ENCODE peak calls at places on chromosomes 1 and 21, in four cellular contexts. One of them, this sample, is unnamed.

GRCh38 chr1:46487818-46488218 is 1.8 kb upstream of the DMBX1 start:
- DNase-seq in brain microvascular endothelial cell: no peak
- DNase-seq in Peyer's patch: no peak
- DNase-seq in cardiac muscle cell: peak; percentile 42
- DNase-seq in this sample: no peak

GRCh38 chr1:19268445-19268844 is 16.8 kb downstream of the MRTO4 start:
- DNase-seq in cardiac muscle cell: no peak
- DNase-seq in brain microvascular endothelial cell: no peak
- DNase-seq in Peyer's patch: no peak
- DNase-seq in this sample: no peak

GRCh38 chr1:204634260-204634910 is 51.2 kb downstream of the LRRN2 start:
- DNase-seq in cardiac muscle cell: no peak
- DNase-seq in brain microvascular endothelial cell: no peak
- DNase-seq in Peyer's patch: no peak
- DNase-seq in this sample: no peak

GRCh38 chr1:1073743-1074587 is at the start of gene RNF223:
- DNase-seq in cardiac muscle cell: no peak
- DNase-seq in Peyer's patch: no peak
- DNase-seq in brain microvascular endothelial cell: no peak
- DNase-seq in this sample: no peak

GRCh38 chr1:155127105-155127671 is 488 bp upstream of the EFNA1 start:
- DNase-seq in brain microvascular endothelial cell: peak; percentile 41
- DNase-seq in cardiac muscle cell: peak; percentile 50
- DNase-seq in Peyer's patch: no peak
- DNase-seq in this sample: no peak

GRCh38 chr1:226524547-226524946 is 24.0 kb upstream of the STUM start:
- DNase-seq in brain microvascular endothelial cell: no peak
- DNase-seq in Peyer's patch: no peak
- DNase-seq in cardiac muscle cell: no peak
- DNase-seq in this sample: no peak

GRCh38 chr1:41891403-41891896 is 27.3 kb downstream of the HIVEP3 start:
- DNase-seq in cardiac muscle cell: no peak
- DNase-seq in Peyer's patch: peak; percentile 61
- DNase-seq in brain microvascular endothelial cell: no peak
- DNase-seq in this sample: no peak

GRCh38 chr1:154443274-154444013 is 38.3 kb downstream of the IL6R start:
- DNase-seq in cardiac muscle cell: no peak
- DNase-seq in Peyer's patch: no peak
- DNase-seq in brain microvascular endothelial cell: no peak
- DNase-seq in this sample: no peak

GRCh38 chr1:100891380-100891779 is 3.3 kb downstream of the EXTL2 start:
- DNase-seq in cardiac muscle cell: no peak
- DNase-seq in brain microvascular endothelial cell: no peak
- DNase-seq in Peyer's patch: no peak
- DNase-seq in this sample: no peak

GRCh38 chr1:151343587-151343986 is 3.5 kb downstream of the RFX5 start:
- DNase-seq in brain microvascular endothelial cell: no peak
- DNase-seq in Peyer's patch: no peak
- DNase-seq in cardiac muscle cell: no peak
- DNase-seq in this sample: peak; percentile 24

GRCh38 chr21:41636636-41637625 is 129.0 kb upstream of the TMPRSS2 start:
- DNase-seq in brain microvascular endothelial cell: no peak
- DNase-seq in Peyer's patch: no peak
- DNase-seq in cardiac muscle cell: no peak
- DNase-seq in this sample: no peak

GRCh38 chr1:222390181-222390580 is 157.7 kb downstream of the HHIPL2 start:
- DNase-seq in Peyer's patch: no peak
- DNase-seq in brain microvascular endothelial cell: peak; percentile 5
- DNase-seq in cardiac muscle cell: no peak
- DNase-seq in this sample: no peak

GRCh38 chr1:112320035-112320429 is 76.0 kb upstream of the CTTNBP2NL start:
- DNase-seq in Peyer's patch: no peak
- DNase-seq in cardiac muscle cell: no peak
- DNase-seq in brain microvascular endothelial cell: no peak
- DNase-seq in this sample: no peak

GRCh38 chr1:4024811-4025210 is 124.7 kb upstream of the C1orf174 start:
- DNase-seq in cardiac muscle cell: no peak
- DNase-seq in Peyer's patch: no peak
- DNase-seq in brain microvascular endothelial cell: no peak
- DNase-seq in this sample: no peak

GRCh38 chr1:108190686-108191416 is 9.3 kb downstream of the SLC25A24 start:
- DNase-seq in Peyer's patch: peak; percentile 20
- DNase-seq in brain microvascular endothelial cell: no peak
- DNase-seq in cardiac muscle cell: no peak
- DNase-seq in this sample: no peak

GRCh38 chr1:158180741-158181576 is at the start of gene CD1D:
- DNase-seq in cardiac muscle cell: peak; percentile 86
- DNase-seq in brain microvascular endothelial cell: no peak
- DNase-seq in Peyer's patch: peak; percentile 58
- DNase-seq in this sample: peak; percentile 54

GRCh38 chr1:63630238-63630637 is 37.0 kb downstream of the PGM1 start:
- DNase-seq in cardiac muscle cell: no peak
- DNase-seq in Peyer's patch: no peak
- DNase-seq in brain microvascular endothelial cell: no peak
- DNase-seq in this sample: no peak

GRCh38 chr1:25111706-25112105 is 120.6 kb downstream of the SYF2 start:
- DNase-seq in brain microvascular endothelial cell: no peak
- DNase-seq in cardiac muscle cell: no peak
- DNase-seq in Peyer's patch: no peak
- DNase-seq in this sample: no peak

GRCh38 chr1:92342401-92342800 is 43.5 kb downstream of the RPAP2 start:
- DNase-seq in cardiac muscle cell: no peak
- DNase-seq in Peyer's patch: no peak
- DNase-seq in brain microvascular endothelial cell: no peak
- DNase-seq in this sample: no peak

GRCh38 chr1:166911624-166912023 is 35.6 kb upstream of the TADA1 start:
- DNase-seq in Peyer's patch: no peak
- DNase-seq in brain microvascular endothelial cell: no peak
- DNase-seq in cardiac muscle cell: no peak
- DNase-seq in this sample: no peak

GRCh38 chr1:89667691-89668090 is 34.8 kb downstream of the LRRC8C start:
- DNase-seq in cardiac muscle cell: no peak
- DNase-seq in brain microvascular endothelial cell: no peak
- DNase-seq in Peyer's patch: no peak
- DNase-seq in this sample: no peak

GRCh38 chr1:153509729-153510354 is 25.9 kb downstream of the S100A6 start:
- DNase-seq in brain microvascular endothelial cell: no peak
- DNase-seq in Peyer's patch: peak; percentile 59
- DNase-seq in cardiac muscle cell: peak; percentile 59
- DNase-seq in this sample: no peak

GRCh38 chr1:18100493-18101063 is 7.0 kb upstream of the IGSF21 start:
- DNase-seq in brain microvascular endothelial cell: peak; percentile 60
- DNase-seq in Peyer's patch: peak; percentile 64
- DNase-seq in cardiac muscle cell: peak; percentile 74
- DNase-seq in this sample: no peak

GRCh38 chr1:22763479-22764200 is 53.0 kb downstream of the EPHB2 start:
- DNase-seq in Peyer's patch: no peak
- DNase-seq in cardiac muscle cell: no peak
- DNase-seq in brain microvascular endothelial cell: no peak
- DNase-seq in this sample: no peak

GRCh38 chr1:67749844-67750689 is 65.1 kb downstream of the GADD45A start:
- DNase-seq in brain microvascular endothelial cell: peak; percentile 88
- DNase-seq in cardiac muscle cell: peak; percentile 51
- DNase-seq in Peyer's patch: no peak
- DNase-seq in this sample: no peak

GRCh38 chr1:20981903-20982695 is 194.6 kb downstream of the EIF4G3 start:
- DNase-seq in cardiac muscle cell: peak; percentile 15
- DNase-seq in Peyer's patch: no peak
- DNase-seq in brain microvascular endothelial cell: peak; percentile 10
- DNase-seq in this sample: no peak

GRCh38 chr21:39047046-39047445 is 136.2 kb downstream of the PSMG1 start:
- DNase-seq in cardiac muscle cell: no peak
- DNase-seq in Peyer's patch: no peak
- DNase-seq in brain microvascular endothelial cell: no peak
- DNase-seq in this sample: no peak

GRCh38 chr1:161439280-161440232 is 65.7 kb upstream of the FCGR2A start:
- DNase-seq in brain microvascular endothelial cell: peak; percentile 29
- DNase-seq in cardiac muscle cell: no peak
- DNase-seq in Peyer's patch: no peak
- DNase-seq in this sample: no peak

GRCh38 chr21:15826908-15827601 is 97.3 kb downstream of the USP25 start:
- DNase-seq in brain microvascular endothelial cell: no peak
- DNase-seq in Peyer's patch: no peak
- DNase-seq in cardiac muscle cell: no peak
- DNase-seq in this sample: no peak

GRCh38 chr21:15825699-15826098 is 95.9 kb downstream of the USP25 start:
- DNase-seq in Peyer's patch: no peak
- DNase-seq in cardiac muscle cell: no peak
- DNase-seq in brain microvascular endothelial cell: no peak
- DNase-seq in this sample: no peak

GRCh38 chr21:15823486-15824150 is 93.8 kb downstream of the USP25 start:
- DNase-seq in Peyer's patch: no peak
- DNase-seq in cardiac muscle cell: no peak
- DNase-seq in brain microvascular endothelial cell: no peak
- DNase-seq in this sample: no peak

GRCh38 chr21:15831497-15831896 is 101.7 kb downstream of the USP25 start:
- DNase-seq in Peyer's patch: no peak
- DNase-seq in brain microvascular endothelial cell: no peak
- DNase-seq in cardiac muscle cell: no peak
- DNase-seq in this sample: no peak

DNA sequence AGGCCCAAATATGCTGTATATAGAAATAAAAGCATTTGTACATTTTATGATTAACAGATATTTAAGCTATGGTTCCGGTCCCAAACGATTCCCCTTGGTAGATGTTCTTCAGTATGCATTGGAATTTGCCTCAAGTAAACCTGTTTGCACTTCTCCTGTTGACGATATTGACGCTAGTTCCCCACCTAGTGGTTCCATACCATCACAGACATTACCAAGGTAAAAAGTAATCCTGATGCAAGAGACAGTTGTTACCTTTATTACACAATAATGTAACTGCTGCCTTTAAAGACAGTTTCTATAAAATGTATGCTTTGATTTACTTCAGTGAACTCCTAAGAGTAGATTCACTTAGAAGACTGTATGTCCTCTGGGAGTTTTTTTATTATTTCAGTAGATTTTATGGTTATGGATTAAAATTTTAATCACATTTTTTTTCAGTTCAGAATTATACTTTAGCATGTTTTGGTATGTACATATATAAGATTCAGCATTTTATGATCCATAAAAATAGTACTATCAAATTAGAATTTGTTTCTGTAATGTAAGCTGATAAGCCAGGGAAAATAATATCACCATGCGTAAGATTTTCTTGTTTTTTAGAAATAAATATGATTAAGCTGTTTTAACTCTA is 96.5 kb downstream of the USP25 start:
- DNase-seq in brain microvascular endothelial cell: no peak
- DNase-seq in cardiac muscle cell: peak; percentile 55
- DNase-seq in Peyer's patch: no peak
- DNase-seq in this sample: no peak
- TF ChIP-seq CTCF in brain microvascular endothelial cell: peak; percentile 61
- TF ChIP-seq CTCF in cardiac muscle cell: peak; percentile 50
- TF ChIP-seq CTCF in Peyer's patch: peak; percentile 40
- TF ChIP-seq CTCF in this sample: peak; percentile 40

GRCh38 chr1:179707406-179707805 is 35.7 kb upstream of the FAM163A start:
- DNase-seq in cardiac muscle cell: no peak
- DNase-seq in brain microvascular endothelial cell: no peak
- DNase-seq in Peyer's patch: no peak
- DNase-seq in this sample: no peak

GRCh38 chr1:179709841-179710329 is 33.2 kb upstream of the FAM163A start:
- DNase-seq in Peyer's patch: no peak
- DNase-seq in cardiac muscle cell: no peak
- DNase-seq in brain microvascular endothelial cell: peak; percentile 80
- DNase-seq in this sample: no peak

GRCh38 chr1:179702923-179703322 is 40.2 kb upstream of the FAM163A start:
- DNase-seq in Peyer's patch: no peak
- DNase-seq in cardiac muscle cell: no peak
- DNase-seq in brain microvascular endothelial cell: no peak
- DNase-seq in this sample: no peak

GRCh38 chr1:179708434-179709195 is 34.5 kb upstream of the FAM163A start:
- DNase-seq in cardiac muscle cell: no peak
- DNase-seq in brain microvascular endothelial cell: no peak
- DNase-seq in Peyer's patch: no peak
- DNase-seq in this sample: no peak

DNA sequence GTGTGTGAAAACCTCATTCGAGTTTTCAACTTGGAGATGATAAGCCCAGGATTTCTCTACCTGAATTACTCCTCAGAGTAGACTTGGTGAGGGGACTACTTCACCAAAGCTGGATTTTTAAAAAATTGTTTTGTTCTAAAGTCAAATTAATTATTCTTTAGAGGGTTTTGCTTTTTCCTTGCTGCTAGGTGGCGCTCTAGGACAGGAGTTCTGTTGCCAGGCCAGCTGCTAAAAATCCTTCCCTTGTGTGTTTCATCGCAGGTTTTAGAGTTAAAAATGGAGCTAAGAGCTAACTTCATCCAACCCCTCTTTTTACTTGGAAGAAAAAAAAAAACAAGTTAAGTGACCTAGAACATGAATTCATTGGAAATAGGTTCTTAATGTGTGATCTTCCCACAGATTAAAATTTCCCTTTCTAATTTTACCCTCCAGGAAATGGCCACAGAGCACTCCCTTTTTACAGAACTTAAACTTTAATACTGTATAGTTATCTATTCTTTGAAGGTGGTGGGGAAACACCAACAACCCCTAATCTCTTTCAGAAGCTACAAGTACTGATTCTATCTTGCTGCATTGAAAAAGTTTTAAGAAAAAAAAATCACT is 36.7 kb upstream of the FAM163A start:
- DNase-seq in brain microvascular endothelial cell: peak; percentile 37
- DNase-seq in Peyer's patch: no peak
- DNase-seq in cardiac muscle cell: peak; percentile 60
- DNase-seq in this sample: no peak
- TF ChIP-seq CTCF in brain microvascular endothelial cell: peak; percentile 78
- TF ChIP-seq CTCF in Peyer's patch: peak; percentile 23
- TF ChIP-seq CTCF in cardiac muscle cell: peak; percentile 73
- TF ChIP-seq CTCF in this sample: peak; percentile 73

GRCh38 chr1:186326009-186326408 is 49.0 kb downstream of the TPR start:
- DNase-seq in Peyer's patch: no peak
- DNase-seq in brain microvascular endothelial cell: no peak
- DNase-seq in cardiac muscle cell: no peak
- DNase-seq in this sample: no peak

GRCh38 chr1:186327331-186327730 is 47.7 kb downstream of the TPR start:
- DNase-seq in Peyer's patch: no peak
- DNase-seq in brain microvascular endothelial cell: no peak
- DNase-seq in cardiac muscle cell: no peak
- DNase-seq in this sample: no peak

GRCh38 chr1:186325239-186325638 is 49.8 kb downstream of the TPR start:
- DNase-seq in cardiac muscle cell: no peak
- DNase-seq in Peyer's patch: no peak
- DNase-seq in brain microvascular endothelial cell: peak; percentile 8
- DNase-seq in this sample: no peak

GRCh38 chr1:186330758-186331157 is 44.3 kb downstream of the TPR start:
- DNase-seq in Peyer's patch: no peak
- DNase-seq in brain microvascular endothelial cell: peak; percentile 6
- DNase-seq in cardiac muscle cell: no peak
- DNase-seq in this sample: no peak
- TF ChIP-seq CTCF in Peyer's patch: no peak
- TF ChIP-seq CTCF in brain microvascular endothelial cell: peak; percentile 44
- TF ChIP-seq CTCF in cardiac muscle cell: peak; percentile 33
- TF ChIP-seq CTCF in this sample: peak; percentile 69

DNA sequence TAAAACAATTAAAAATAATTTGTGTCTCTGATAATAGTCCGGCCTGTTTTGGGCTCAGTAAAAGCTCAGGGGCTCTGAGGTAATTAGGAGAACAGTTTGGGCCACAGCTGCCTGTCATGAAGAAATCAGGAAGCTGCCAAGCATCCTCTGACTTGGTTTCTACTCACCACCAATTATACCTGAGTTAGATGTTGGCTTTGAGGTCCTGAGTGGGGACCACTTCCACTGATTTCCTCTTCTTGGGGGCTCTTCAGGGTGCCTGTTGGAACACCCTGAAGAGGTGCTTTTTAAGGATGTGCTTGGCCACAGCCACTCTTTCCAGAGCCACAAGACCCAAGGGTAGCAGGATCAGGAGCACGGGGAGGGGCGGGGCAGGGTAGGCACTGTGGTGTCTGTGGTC is 10.9 kb downstream of the SLC6A17 start:
- DNase-seq in Peyer's patch: no peak
- DNase-seq in cardiac muscle cell: no peak
- DNase-seq in brain microvascular endothelial cell: no peak
- DNase-seq in this sample: no peak
- TF ChIP-seq CTCF in Peyer's patch: no peak
- TF ChIP-seq CTCF in cardiac muscle cell: no peak
- TF ChIP-seq CTCF in brain microvascular endothelial cell: no peak
- TF ChIP-seq CTCF in this sample: no peak

This sample was measured in CD14-positive monocyte.